ENCODE peak calls at places on chromosomes 2 and 18, in six cellular contexts. Z, D, J, K, B and U are unnamed samples.
A peak's percentile ranks its signal among the peaks of the same experiment; 100 is the strongest.

GRCh38 chr2:71071681-71072398 is 3.4 kb downstream of the NAGK start:
- DNase-seq in Z (no peak), D (no peak), J (peak; percentile 45), K (peak; percentile 67), B (peak; percentile 47), U (peak; percentile 91)

GRCh38 chr2:162768646-162769045 is 69.9 kb downstream of the KCNH7 start:
- DNase-seq in Z (no peak), D (peak; percentile 73), J (no peak), K (no peak), B (peak; percentile 55), U (no peak)

GRCh38 chr2:179444056-179444455 is 179.4 kb upstream of the SESTD1 start:
- DNase-seq in Z (peak; percentile 57), D (no peak), J (no peak), K (no peak), B (no peak), U (no peak)

GRCh38 chr2:144834954-144835633 is 315.2 kb upstream of the ZEB2 start:
- DNase-seq in Z (peak; percentile 79), D (no peak), J (no peak), K (no peak), B (no peak), U (peak; percentile 10)

GRCh38 chr2:71615769-71616730 is 162.7 kb downstream of the DYSF start:
- DNase-seq in Z (no peak), D (no peak), J (no peak), K (no peak), B (no peak), U (no peak)

GRCh38 chr2:156339110-156339847 is 6.8 kb upstream of the NR4A2 start:
- DNase-seq in Z (no peak), D (no peak), J (no peak), K (no peak), B (no peak), U (no peak)

GRCh38 chr2:61763605-61764034 is 90.2 kb downstream of the FAM161A start:
- DNase-seq in Z (peak; percentile 92), D (peak; percentile 82), J (no peak), K (no peak), B (no peak), U (peak; percentile 73)

GRCh38 chr2:134133622-134134312 is 120.1 kb upstream of the MGAT5 start:
- DNase-seq in Z (no peak), D (no peak), J (no peak), K (no peak), B (peak; percentile 49), U (no peak)

GRCh38 chr18:79193826-79194225 is 124.6 kb downstream of the ATP9B start:
- DNase-seq in Z (no peak), D (no peak), J (no peak), K (no peak), B (no peak), U (no peak)

GRCh38 chr18:49487711-49488310 is 777 bp upstream of the C18orf32 start:
- DNase-seq in Z (no peak), D (peak; percentile 4), J (no peak), K (no peak), B (no peak), U (no peak)

GRCh38 chr2:147789287-147789686 is 55.5 kb upstream of the ACVR2A start:
- DNase-seq in Z (peak; percentile 13), D (no peak), J (no peak), K (no peak), B (no peak), U (peak; percentile 45)

GRCh38 chr2:105934467-105934866 is 189.8 kb downstream of the NCK2 start:
- DNase-seq in Z (no peak), D (no peak), J (no peak), K (no peak), B (no peak), U (no peak)

GRCh38 chr2:130365963-130366362 is 10.1 kb downstream of the PTPN18 start:
- DNase-seq in Z (no peak), D (no peak), J (no peak), K (no peak), B (no peak), U (no peak)

GRCh38 chr18:39297225-39297624 is 1731.6 kb upstream of the CELF4 start:
- DNase-seq in Z (no peak), D (no peak), J (no peak), K (no peak), B (no peak), U (no peak)

GRCh38 chr18:7958897-7959146 is 391.7 kb downstream of the PTPRM start:
- DNase-seq in Z (peak; percentile 3), D (no peak), J (no peak), K (peak; percentile 33), B (no peak), U (no peak)

GRCh38 chr2:230909841-230910545 is 15.0 kb downstream of the GPR55 start:
- DNase-seq in Z (no peak), D (no peak), J (no peak), K (no peak), B (no peak), U (no peak)

GRCh38 chr2:220619525-220620267 is 952.4 kb downstream of the EPHA4 start:
- DNase-seq in Z (peak; percentile 16), D (no peak), J (peak; percentile 96), K (no peak), B (no peak), U (peak; percentile 96)

GRCh38 chr2:97728091-97728596 is 14.8 kb downstream of the ZAP70 start:
- DNase-seq in Z (peak; percentile 77), D (no peak), J (no peak), K (no peak), B (no peak), U (peak; percentile 70)

GRCh38 chr2:236666646-236667204 is 97.1 kb downstream of the ACKR3 start:
- DNase-seq in Z (no peak), D (no peak), J (no peak), K (no peak), B (no peak), U (no peak)

GRCh38 chr2:150142561-150142960 is 344.9 kb downstream of the RND3 start:
- DNase-seq in Z (peak; percentile 83), D (no peak), J (peak; percentile 81), K (no peak), B (no peak), U (peak; percentile 96)

GRCh38 chr2:109141727-109142283 is 12.8 kb downstream of the SH3RF3 start:
- DNase-seq in Z (no peak), D (no peak), J (no peak), K (no peak), B (no peak), U (no peak)

GRCh38 chr2:109141006-109141600 is 12.1 kb downstream of the SH3RF3 start:
- DNase-seq in Z (no peak), D (no peak), J (no peak), K (no peak), B (no peak), U (no peak)

GRCh38 chr2:109143214-109144187 is 14.5 kb downstream of the SH3RF3 start:
- DNase-seq in Z (no peak), D (no peak), J (no peak), K (peak; percentile 87), B (no peak), U (no peak)

GRCh38 chr2:109144271-109144670 is 15.3 kb downstream of the SH3RF3 start:
- DNase-seq in Z (no peak), D (no peak), J (no peak), K (peak; percentile 57), B (no peak), U (no peak)

DNA sequence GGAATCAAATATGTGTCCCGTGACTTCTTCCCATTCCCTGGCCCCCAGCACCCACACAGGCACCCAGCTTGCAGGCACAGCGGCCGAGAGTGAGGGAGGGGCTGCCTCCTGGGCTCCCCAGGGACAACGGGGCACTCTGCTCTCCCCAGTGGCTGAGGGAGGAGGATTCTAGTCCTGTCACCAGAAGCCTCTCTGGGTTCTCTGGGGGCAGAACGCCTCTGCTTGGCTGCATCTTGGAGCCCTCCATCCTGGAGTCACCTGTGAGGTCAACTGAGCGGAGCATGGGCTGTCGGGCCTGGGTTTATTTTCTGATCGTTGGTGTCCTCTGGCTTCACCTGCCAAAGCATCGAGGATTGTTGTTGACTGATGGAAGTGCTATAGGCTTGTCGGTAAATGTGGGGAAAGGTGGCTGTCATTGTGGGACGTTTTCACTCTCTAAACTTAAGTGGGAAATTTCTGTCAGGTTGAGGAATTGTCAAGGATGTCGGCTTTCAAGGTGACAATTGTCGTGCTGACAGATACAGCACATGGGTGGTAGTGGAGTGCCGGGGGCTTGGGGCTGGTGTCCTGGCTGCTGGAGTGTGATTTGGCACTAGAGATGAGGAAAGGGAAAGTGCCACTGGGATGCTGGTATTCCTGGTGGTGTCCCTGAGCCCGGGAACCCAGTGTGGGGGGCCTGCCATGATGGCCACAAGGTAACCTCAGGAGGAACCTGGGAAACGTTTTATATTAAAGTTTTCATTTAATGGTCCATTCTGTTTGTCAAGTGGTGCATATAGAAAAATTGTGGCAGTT is 13.6 kb downstream of the SH3RF3 start:
- DNase-seq in Z (no peak), D (no peak), J (no peak), K (no peak), B (no peak), U (no peak)
- H3K4me2 ChIP-seq in Z (no peak overlapping the region), D (no peak overlapping the region), J (no peak overlapping the region), K (peak overlapping the region; percentile 84), B (no peak overlapping the region), U (no peak overlapping the region)

GRCh38 chr2:96144481-96145027 is 686 bp downstream of the DUSP2 start:
- DNase-seq in Z (no peak), D (no peak), J (no peak), K (peak; percentile 9), B (peak; percentile 45), U (peak; percentile 11)
- H3F3A ChIP-seq in Z (peaks cover 6% of the 10 kb centered on the region), D (no peaks in the 10 kb centered on the region), J (peaks cover 20% of the 10 kb centered on the region), K (peaks cover 9% of the 10 kb centered on the region), B (no peaks in the 10 kb centered on the region), U (no peaks in the 10 kb centered on the region)

DNA sequence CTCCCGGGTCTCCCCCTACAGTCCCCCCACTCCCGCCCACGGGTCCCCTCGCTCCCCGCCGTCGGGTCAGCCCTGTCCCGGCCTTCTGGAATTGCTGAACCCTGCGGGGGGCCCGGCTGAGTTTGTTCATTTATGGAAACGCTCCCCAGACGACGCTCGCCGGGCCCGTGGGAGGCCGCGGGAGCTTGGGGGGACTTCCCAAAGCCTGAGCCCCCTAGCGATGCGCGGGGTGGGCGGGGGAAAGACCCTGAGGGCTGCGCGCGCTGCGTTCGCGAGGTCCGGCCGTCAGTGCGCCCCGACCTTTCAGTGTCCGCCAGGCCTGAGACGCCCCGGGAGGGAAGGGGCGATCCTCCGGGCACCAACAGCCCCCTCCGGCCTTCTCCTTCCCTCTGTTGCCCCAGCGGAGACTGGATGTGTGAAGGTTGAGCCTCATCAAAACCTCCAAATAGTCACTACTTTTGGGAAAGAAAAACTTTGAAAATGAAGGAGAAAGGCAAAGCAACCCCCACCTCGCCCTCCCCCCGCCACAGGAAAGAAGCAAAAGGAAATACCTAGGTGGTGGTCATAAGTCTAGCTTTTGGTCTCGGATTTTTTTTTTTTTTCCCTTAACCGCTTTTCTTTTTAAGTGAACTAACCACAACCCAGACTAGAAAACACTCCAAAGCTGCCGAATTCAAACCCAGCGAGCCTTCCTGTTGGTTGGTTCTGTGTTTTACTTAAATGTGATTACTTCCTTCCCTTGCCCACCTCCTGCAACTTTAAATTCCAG is 509 bp upstream of the CYS1 start:
- DNase-seq in Z (no peak), D (peak; percentile 62), J (no peak), K (peak; percentile 44), B (peak; percentile 47), U (no peak)
- TF ChIP-seq EZH2 in Z (peak; percentile 60), D (peak; percentile 95), J (no peak), K (no peak), B (peak; percentile 21), U (peak; percentile 47)

DNA sequence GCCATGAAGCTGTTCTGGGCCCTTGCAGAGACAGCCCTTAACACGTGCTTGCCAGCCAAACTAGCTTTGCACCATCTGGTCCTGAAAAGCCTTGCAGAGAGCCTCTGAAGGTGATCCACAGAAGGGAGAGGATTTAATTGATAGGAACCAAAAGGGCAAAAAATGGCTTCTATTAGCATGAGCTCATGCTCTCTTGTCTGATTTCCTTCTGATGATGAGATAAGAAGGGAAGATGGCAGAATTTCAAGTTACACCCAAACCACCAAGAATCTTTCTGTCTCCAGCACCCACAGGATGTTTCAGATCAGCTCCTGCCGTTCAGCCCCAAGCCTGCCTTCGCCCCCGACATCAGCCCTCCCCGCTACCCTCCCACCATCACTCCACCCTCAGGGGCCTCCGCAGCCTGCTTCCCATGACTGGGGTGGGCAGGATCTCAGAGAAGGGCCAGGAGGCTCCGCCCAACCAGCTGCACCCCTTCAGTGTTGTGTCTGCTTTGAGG is 23.4 kb upstream of the GLI2 start:
- DNase-seq in Z (peak; percentile 56), D (no peak), J (no peak), K (no peak), B (no peak), U (no peak)
- H3K4me2 ChIP-seq in Z (no peak overlapping the region), D (no peak overlapping the region), J (no peak overlapping the region), K (no peak overlapping the region), B (peak overlapping the region; percentile 33), U (no peak overlapping the region)